ENCODE peak calls at places on chromosomes 2 and 18, in six cellular contexts. O, T, E, W, U and N are unnamed samples. For H3K9me3, the result is how much of the 10 kb centered on the place peaks cover.

GRCh38 chr2:106160786-106161261 is 33.3 kb downstream of the UXS1 start:
- DNase-seq in O (no peak), T (no peak), E (no peak), W (no peak), U (no peak), N (no peak)

GRCh38 chr2:170824526-170825015 is 7.9 kb downstream of the GAD1 start:
- DNase-seq in O (no peak), T (no peak), E (no peak), W (peak), U (no peak), N (no peak)

GRCh38 chr2:68837164-68837860 is 33.9 kb downstream of the BMP10 start:
- DNase-seq in O (peak), T (peak), E (no peak), W (no peak), U (peak), N (no peak)

GRCh38 chr2:67574230-67574629 is 177.1 kb downstream of the ETAA1 start:
- DNase-seq in O (no peak), T (no peak), E (no peak), W (no peak), U (peak), N (peak)

GRCh38 chr18:46095532-46095931 is 2.6 kb downstream of the ATP5F1A start:
- DNase-seq in O (no peak), T (no peak), E (no peak), W (no peak), U (no peak), N (no peak)

GRCh38 chr2:28751956-28752607 is 452 bp downstream of the PPP1CB start:
- DNase-seq in O (peak), T (no peak), E (no peak), W (peak), U (no peak), N (no peak)

GRCh38 chr18:79496978-79497637 is 101.4 kb downstream of the NFATC1 start:
- DNase-seq in O (peak), T (peak), E (peak), W (peak), U (peak), N (peak)

GRCh38 chr2:161384864-161385263 is 31.2 kb upstream of the TBR1 start:
- DNase-seq in O (no peak), T (no peak), E (no peak), W (no peak), U (no peak), N (no peak)

GRCh38 chr2:189648846-189649529 is 12.3 kb upstream of the ASNSD1 start:
- DNase-seq in O (no peak), T (no peak), E (no peak), W (peak), U (peak), N (no peak)

GRCh38 chr2:216987176-216987809 is 127.4 kb upstream of the TNP1 start:
- DNase-seq in O (no peak), T (no peak), E (peak), W (no peak), U (no peak), N (no peak)

GRCh38 chr2:142179686-142180085 is 48.9 kb upstream of the LRP1B start:
- DNase-seq in O (no peak), T (no peak), E (no peak), W (no peak), U (no peak), N (no peak)

GRCh38 chr2:193695367-193695766 is 1500.6 kb upstream of the TMEFF2 start:
- DNase-seq in O (no peak), T (no peak), E (no peak), W (no peak), U (peak), N (no peak)

GRCh38 chr2:8049111-8049720 is 632.6 kb upstream of the ID2 start:
- DNase-seq in O (no peak), T (no peak), E (no peak), W (peak), U (peak), N (no peak)

GRCh38 chr2:39568561-39569006 is 97.1 kb upstream of the TMEM178A start:
- DNase-seq in O (no peak), T (no peak), E (no peak), W (peak), U (peak), N (peak)

GRCh38 chr18:12862874-12863482 is 21.1 kb downstream of the PTPN2 start:
- DNase-seq in O (no peak), T (no peak), E (no peak), W (no peak), U (no peak), N (no peak)

GRCh38 chr2:117794668-117795067 is 19.8 kb upstream of the DDX18 start:
- DNase-seq in O (no peak), T (no peak), E (no peak), W (peak), U (peak), N (no peak)

GRCh38 chr2:24743914-24744313 is 49.3 kb downstream of the PTRHD1 start:
- DNase-seq in O (no peak), T (no peak), E (no peak), W (no peak), U (no peak), N (no peak)

GRCh38 chr2:121748202-121748601 is 7.2 kb upstream of the TSN start:
- DNase-seq in O (no peak), T (no peak), E (no peak), W (no peak), U (peak), N (no peak)

GRCh38 chr2:84958135-84959044 is 12.6 kb upstream of the KCMF1 start:
- DNase-seq in O (peak), T (peak), E (no peak), W (peak), U (peak), N (peak)

GRCh38 chr2:23478087-23478932 is 93.3 kb downstream of the KLHL29 start:
- DNase-seq in O (no peak), T (no peak), E (no peak), W (no peak), U (no peak), N (no peak)

GRCh38 chr18:24426398-24427294 is at the start of gene IMPACT:
- DNase-seq in O (peak), T (peak), E (peak), W (peak), U (peak), N (peak)

GRCh38 chr2:237213325-237214040 is 127.8 kb downstream of the COPS8 start:
- DNase-seq in O (no peak), T (no peak), E (no peak), W (peak), U (peak), N (peak)

GRCh38 chr2:207833265-207833751 is 63.6 kb upstream of the FZD5 start:
- DNase-seq in O (no peak), T (no peak), E (no peak), W (no peak), U (no peak), N (no peak)

GRCh38 chr2:84991404-84992151 is 20.6 kb downstream of the KCMF1 start:
- DNase-seq in O (no peak), T (no peak), E (no peak), W (no peak), U (peak), N (peak)

GRCh38 chr2:196383799-196384198 is 212.4 kb upstream of the STK17B start:
- DNase-seq in O (no peak), T (no peak), E (no peak), W (no peak), U (peak), N (no peak)

GRCh38 chr2:164964744-164965143 is 9.4 kb upstream of the SLC38A11 start:
- DNase-seq in O (no peak), T (no peak), E (no peak), W (no peak), U (no peak), N (no peak)

GRCh38 chr18:53799134-53799533 is 425.3 kb downstream of the MBD2 start:
- DNase-seq in O (no peak), T (no peak), E (no peak), W (no peak), U (peak), N (no peak)

GRCh38 chr18:79248495-79249078 is 147.1 kb upstream of the NFATC1 start:
- DNase-seq in O (no peak), T (no peak), E (no peak), W (no peak), U (peak), N (no peak)

GRCh38 chr18:70422061-70422965 is 133.5 kb downstream of the SOCS6 start:
- DNase-seq in O (peak), T (peak), E (peak), W (peak), U (peak), N (peak)

GRCh38 chr18:36889316-36889715 is 60.4 kb downstream of the KIAA1328 start:
- DNase-seq in O (no peak), T (no peak), E (no peak), W (peak), U (no peak), N (no peak)

GRCh38 chr2:67221266-67221665 is 175.9 kb upstream of the ETAA1 start:
- DNase-seq in O (no peak), T (no peak), E (no peak), W (no peak), U (no peak), N (no peak)

GRCh38 chr18:46042571-46043123 is 29.4 kb downstream of the PSTPIP2 start:
- DNase-seq in O (no peak), T (no peak), E (no peak), W (peak), U (peak), N (peak)

GRCh38 chr18:58345064-58345463 is 283.8 kb downstream of the ALPK2 start:
- DNase-seq in O (no peak), T (no peak), E (no peak), W (no peak), U (no peak), N (no peak)

GRCh38 chr2:42792087-42792582 is 248 bp downstream of the HAAO start:
- DNase-seq in O (no peak), T (no peak), E (no peak), W (no peak), U (no peak), N (no peak)

GRCh38 chr2:74441690-74442482 is at the start of gene RTKN:
- DNase-seq in O (peak), T (peak), E (peak), W (peak), U (no peak), N (no peak)

GRCh38 chr18:62327977-62328376 is 2.9 kb downstream of the TNFRSF11A start:
- DNase-seq in O (peak), T (no peak), E (no peak), W (no peak), U (no peak), N (no peak)

GRCh38 chr2:30488012-30488659 is 41.1 kb downstream of the LCLAT1 start:
- DNase-seq in O (no peak), T (no peak), E (no peak), W (no peak), U (no peak), N (no peak)

GRCh38 chr2:30492619-30493018 is 45.6 kb downstream of the LCLAT1 start:
- DNase-seq in O (no peak), T (no peak), E (no peak), W (peak), U (no peak), N (no peak)

GRCh38 chr2:30491225-30491624 is 44.2 kb downstream of the LCLAT1 start:
- DNase-seq in O (no peak), T (no peak), E (no peak), W (no peak), U (no peak), N (no peak)

GRCh38 chr2:30487603-30488002 is 40.6 kb downstream of the LCLAT1 start:
- DNase-seq in O (no peak), T (no peak), E (no peak), W (no peak), U (no peak), N (no peak)

DNA sequence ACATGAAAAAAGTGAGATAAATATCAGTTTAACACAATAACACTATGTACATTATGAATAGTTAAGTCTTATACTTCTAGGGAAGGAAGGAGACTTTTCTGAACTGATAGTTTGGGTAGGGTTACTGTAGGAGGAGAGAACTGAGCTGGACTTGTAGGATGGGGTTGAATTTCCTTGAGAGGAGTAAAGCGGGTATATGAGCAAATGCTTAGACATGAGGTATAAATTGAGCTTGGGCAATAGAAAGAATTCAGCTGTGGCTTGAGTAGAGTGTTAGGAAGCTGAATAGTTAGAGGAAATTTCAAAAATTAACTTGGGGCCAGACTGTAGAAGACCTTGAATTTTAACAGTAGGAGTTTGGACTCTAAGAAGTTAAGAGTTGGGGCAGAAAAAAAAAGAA is 45.1 kb downstream of the LCLAT1 start:
- DNase-seq in O (no peak), T (no peak), E (no peak), W (no peak), U (no peak), N (no peak)
- H3K27ac ChIP-seq in O (no peak), T (no peak), E (no peak), W (no peak), U (no peak), N (no peak)

GRCh38 chr18:14914126-14914525 is 166.2 kb downstream of the ANKRD30B start:
- DNase-seq in O (no peak), T (no peak), E (no peak), W (no peak), U (no peak), N (no peak)

GRCh38 chr18:14916181-14916580 is 168.2 kb downstream of the ANKRD30B start:
- DNase-seq in O (no peak), T (no peak), E (no peak), W (no peak), U (no peak), N (no peak)

GRCh38 chr18:14916851-14917250 is 168.9 kb downstream of the ANKRD30B start:
- DNase-seq in O (no peak), T (no peak), E (no peak), W (no peak), U (no peak), N (no peak)

GRCh38 chr18:14912967-14913366 is 165.0 kb downstream of the ANKRD30B start:
- DNase-seq in O (no peak), T (no peak), E (no peak), W (no peak), U (no peak), N (no peak)

GRCh38 chr18:14914771-14915170 is 166.8 kb downstream of the ANKRD30B start:
- DNase-seq in O (no peak), T (no peak), E (no peak), W (no peak), U (no peak), N (no peak)
- H3K9me3 ChIP-seq in O (under half), T (under half), E (under half), W (under half), U (under half), N (under half)

GRCh38 chr2:16511041-16511440 is 154.6 kb downstream of the CYRIA start:
- DNase-seq in O (no peak), T (no peak), E (no peak), W (no peak), U (no peak), N (no peak)
- H3K27ac ChIP-seq in O (no peak), T (no peak), E (no peak), W (no peak), U (no peak), N (no peak)

GRCh38 chr18:75314117-75314516 is 103.5 kb downstream of the TSHZ1 start:
- DNase-seq in O (no peak), T (no peak), E (no peak), W (no peak), U (no peak), N (no peak)
- H3K9me3 ChIP-seq in O (under half), T (under half), E (under half), W (under half), U (under half), N (under half)

DNA sequence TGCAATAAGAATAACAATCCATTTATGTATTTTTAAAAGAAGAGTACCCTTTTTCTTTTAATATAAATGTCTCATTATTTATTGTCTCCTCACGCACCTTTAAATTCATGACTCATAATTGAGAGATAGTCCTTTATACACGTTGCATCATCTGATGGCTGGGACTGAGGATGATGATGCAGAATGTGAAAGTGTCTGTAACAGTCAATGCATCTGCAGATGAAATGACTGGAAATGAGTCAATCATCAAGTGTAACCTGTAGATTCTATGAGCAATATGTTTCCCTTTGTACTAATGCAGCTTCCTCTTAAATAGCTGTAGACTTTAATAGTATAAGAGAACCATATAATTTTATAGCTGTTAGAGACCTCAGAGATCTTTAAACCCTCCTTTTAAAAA is 26.1 kb upstream of the SYT4 start:
- DNase-seq in O (no peak), T (no peak), E (no peak), W (no peak), U (no peak), N (no peak)
- H3K27ac ChIP-seq in O (no peak), T (no peak), E (no peak), W (no peak), U (no peak), N (no peak)

DNA sequence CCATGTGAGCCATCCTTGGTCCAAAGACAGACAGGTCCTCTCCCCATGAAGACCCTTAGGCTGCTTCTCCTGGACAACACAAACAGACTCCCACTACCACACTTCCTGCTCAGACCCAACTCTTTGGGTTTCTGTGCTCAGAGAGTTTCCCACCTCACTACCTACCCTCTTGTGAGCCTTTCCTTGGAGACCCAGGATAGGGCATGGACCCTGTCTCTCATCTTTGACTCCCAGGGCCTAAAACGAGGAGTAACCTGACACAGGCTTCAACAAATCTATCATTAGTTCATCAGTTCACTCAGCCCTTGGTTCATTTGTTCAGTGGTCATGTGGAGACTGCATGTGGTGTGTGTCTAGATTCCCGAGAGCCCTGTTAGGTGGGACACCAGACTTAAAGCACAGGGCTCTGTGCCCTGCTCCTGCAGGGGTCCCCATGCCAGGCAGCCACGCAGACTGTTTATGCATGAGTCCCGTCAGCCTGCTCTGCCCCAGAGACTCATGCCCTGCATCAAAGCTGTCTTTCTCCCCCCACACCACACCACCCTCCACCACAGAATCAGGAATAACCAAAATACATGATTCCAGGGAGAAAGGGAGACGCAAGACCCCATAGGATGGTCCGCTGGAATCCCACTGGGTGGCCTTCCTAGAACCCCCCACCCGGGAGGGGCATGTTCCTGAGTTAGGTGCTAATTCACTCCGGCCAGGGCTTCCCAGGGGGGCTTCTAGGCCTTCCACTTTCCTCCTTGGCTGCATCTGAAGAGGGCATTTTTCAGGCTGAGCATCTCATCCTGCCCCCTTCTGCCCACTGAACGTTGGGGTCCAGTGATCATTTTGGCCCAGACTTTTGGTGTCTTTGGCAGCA is 100.2 kb upstream of the TEX51 start:
- DNase-seq in O (no peak), T (no peak), E (no peak), W (no peak), U (no peak), N (no peak)
- H3K9me3 ChIP-seq in O (under half), T (under half), E (under half), W (under half), U (under half), N (under half)

GRCh38 chr18:49934457-49934856 is 121.1 kb upstream of the ACAA2 start:
- DNase-seq in O (no peak), T (no peak), E (no peak), W (no peak), U (peak), N (peak)

GRCh38 chr18:49935215-49935614 is 121.9 kb upstream of the ACAA2 start:
- DNase-seq in O (no peak), T (no peak), E (no peak), W (no peak), U (no peak), N (no peak)

GRCh38 chr18:49931179-49931578 is 117.8 kb upstream of the ACAA2 start:
- DNase-seq in O (no peak), T (no peak), E (no peak), W (no peak), U (no peak), N (no peak)

GRCh38 chr18:49933530-49933929 is 120.2 kb upstream of the ACAA2 start:
- DNase-seq in O (no peak), T (no peak), E (no peak), W (no peak), U (peak), N (no peak)

DNA sequence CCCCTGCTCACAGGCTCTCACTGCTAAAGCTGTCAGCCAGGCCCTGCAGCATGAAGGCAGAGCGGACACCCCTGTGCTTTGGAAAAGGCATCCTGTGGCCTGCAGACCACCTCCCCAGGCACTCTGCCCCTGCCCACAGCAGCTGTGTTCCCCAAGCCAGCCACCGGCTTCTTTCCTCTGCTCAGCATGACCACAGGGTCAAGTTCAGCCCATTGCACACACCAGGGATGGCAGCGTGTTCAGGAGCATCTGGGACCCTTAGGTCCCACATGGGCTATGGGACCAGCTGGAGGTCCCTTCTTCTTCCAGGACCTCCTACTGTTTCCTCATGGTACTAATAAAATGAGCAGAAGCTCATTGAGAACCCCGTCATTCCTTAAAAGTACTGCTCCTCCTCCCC is 118.4 kb upstream of the ACAA2 start:
- DNase-seq in O (no peak), T (no peak), E (no peak), W (no peak), U (no peak), N (no peak)
- H3K27ac ChIP-seq in O (no peak), T (no peak), E (no peak), W (no peak), U (no peak), N (no peak)

GRCh38 chr18:33900638-33901037 is 322.6 kb downstream of the ASXL3 start:
- DNase-seq in O (no peak), T (no peak), E (no peak), W (no peak), U (no peak), N (no peak)

GRCh38 chr18:33901894-33902512 is 322.7 kb downstream of the NOL4 start:
- DNase-seq in O (no peak), T (no peak), E (no peak), W (no peak), U (no peak), N (no peak)

DNA sequence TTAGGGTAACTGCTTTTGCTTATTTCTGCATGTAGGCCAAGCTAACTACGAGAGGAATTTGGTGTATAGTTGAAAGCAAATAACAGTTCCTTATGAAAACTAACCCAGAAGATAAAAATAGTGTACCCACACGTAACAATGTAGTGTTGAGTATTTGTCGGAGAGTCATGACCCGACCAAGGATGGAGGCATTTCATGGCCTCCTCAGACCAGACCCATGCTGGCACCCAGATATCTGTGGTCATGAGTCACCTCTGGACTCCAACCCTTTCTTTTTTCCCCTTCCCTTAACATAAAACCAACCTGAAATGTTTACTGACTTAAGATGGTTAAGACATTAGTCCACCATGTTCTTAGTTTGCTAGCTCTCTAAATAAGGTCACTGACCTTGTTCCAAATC is 318.7 kb downstream of the NOL4 start:
- DNase-seq in O (no peak), T (no peak), E (no peak), W (no peak), U (peak), N (no peak)
- H3K9me3 ChIP-seq in O (under half), T (under half), E (under half), W (under half), U (under half), N (under half)